ENCODE peak calls at places on chromosomes 7 and 10, in four cellular contexts. D is GM23338, N is transverse colon, Q is HepG2. H is an unnamed sample.

GRCh38 chr7:137871173-137871915 is 24.6 kb upstream of the DGKI start:
- DNase-seq in D (no peak), N (no peak), Q (no peak), H (no peak)

GRCh38 chr10:57338823-57339558 is 928.7 kb downstream of the IPMK start:
- DNase-seq in D (peak; percentile 84), N (no peak), Q (peak; percentile 45), H (no peak)

GRCh38 chr10:126500866-126501265 is 112.6 kb upstream of the ADAM12 start:
- DNase-seq in D (no peak), N (no peak), Q (no peak), H (no peak)

GRCh38 chr10:35435824-35436223 is 99.5 kb downstream of the CCNY start:
- DNase-seq in D (no peak), N (no peak), Q (no peak), H (no peak)

GRCh38 chr7:138388673-138389491 is 71.2 kb upstream of the TRIM24 start:
- DNase-seq in D (no peak), N (no peak), Q (peak; percentile 98), H (no peak)

GRCh38 chr10:11148638-11149037 is 131.0 kb downstream of the CELF2 start:
- DNase-seq in D (no peak), N (no peak), Q (no peak), H (no peak)

GRCh38 chr7:96321041-96321669 is 743 bp downstream of the SLC25A13 start:
- DNase-seq in D (peak; percentile 92), N (peak; percentile 90), Q (peak; percentile 88), H (peak; percentile 75)

GRCh38 chr7:70698219-70698832 is 433.6 kb upstream of the GALNT17 start:
- DNase-seq in D (peak; percentile 72), N (no peak), Q (peak; percentile 38), H (no peak)

GRCh38 chr7:1046722-1047679 is 2.7 kb downstream of the GPR146 start:
- DNase-seq in D (no peak), N (peak; percentile 59), Q (no peak), H (no peak)

GRCh38 chr7:94400643-94401042 is 5.9 kb downstream of the COL1A2 start:
- DNase-seq in D (no peak), N (no peak), Q (no peak), H (no peak)

GRCh38 chr7:82629583-82629982 is 186.0 kb upstream of the CACNA2D1 start:
- DNase-seq in D (no peak), N (no peak), Q (no peak), H (no peak)

GRCh38 chr10:32417906-32418547 is 27.9 kb upstream of the CCDC7 start:
- DNase-seq in D (no peak), N (no peak), Q (no peak), H (peak; percentile 21)

GRCh38 chr7:37109016-37109415 is 339.6 kb downstream of the ELMO1 start:
- DNase-seq in D (no peak), N (no peak), Q (peak; percentile 28), H (no peak)

GRCh38 chr10:70890917-70891431 is 2.6 kb upstream of the PCBD1 start:
- DNase-seq in D (no peak), N (no peak), Q (peak; percentile 75), H (no peak)

GRCh38 chr10:27745719-27746363 is at the start of gene MKX:
- DNase-seq in D (peak; percentile 95), N (peak; percentile 37), Q (no peak), H (peak; percentile 56)

GRCh38 chr10:100969175-100970075 is at the start of gene SEMA4G:
- DNase-seq in D (peak; percentile 86), N (peak; percentile 59), Q (peak; percentile 80), H (no peak)

GRCh38 chr7:155263522-155264197 is 34.0 kb upstream of the INSIG1 start:
- DNase-seq in D (no peak), N (no peak), Q (no peak), H (no peak)

GRCh38 chr7:104878577-104878976 is 135.4 kb upstream of the KMT2E start:
- DNase-seq in D (no peak), N (no peak), Q (no peak), H (no peak)

GRCh38 chr7:42237891-42238531 is 1.0 kb upstream of the GLI3 start:
- DNase-seq in D (peak; percentile 85), N (peak; percentile 49), Q (no peak), H (peak; percentile 81)

GRCh38 chr7:112453505-112454171 is 3.4 kb downstream of the IFRD1 start:
- DNase-seq in D (no peak), N (no peak), Q (no peak), H (no peak)

GRCh38 chr10:12849351-12850181 is 151.9 kb downstream of the CCDC3 start:
- DNase-seq in D (no peak), N (no peak), Q (no peak), H (peak; percentile 44)

GRCh38 chr10:101301111-101301731 is 52.7 kb upstream of the BTRC start:
- DNase-seq in D (peak; percentile 73), N (peak; percentile 18), Q (peak; percentile 51), H (no peak)

GRCh38 chr7:112129655-112130323 is 76.4 kb downstream of the DOCK4 start:
- DNase-seq in D (peak; percentile 49), N (no peak), Q (peak; percentile 48), H (no peak)

GRCh38 chr7:132815696-132816334 is 239.5 kb upstream of the PLXNA4 start:
- DNase-seq in D (peak; percentile 22), N (no peak), Q (no peak), H (no peak)

GRCh38 chr10:132421377-132422168 is 24.6 kb downstream of the PWWP2B start:
- DNase-seq in D (no peak), N (peak; percentile 90), Q (peak; percentile 33), H (no peak)

GRCh38 chr10:92313750-92314149 is 22.8 kb downstream of the MARCHF5 start:
- DNase-seq in D (no peak), N (no peak), Q (no peak), H (no peak)

GRCh38 chr10:92304061-92304460 is 13.1 kb downstream of the MARCHF5 start:
- DNase-seq in D (no peak), N (no peak), Q (no peak), H (no peak)

GRCh38 chr10:92305133-92306072 is 14.4 kb downstream of the MARCHF5 start:
- DNase-seq in D (peak; percentile 52), N (no peak), Q (no peak), H (no peak)

DNA sequence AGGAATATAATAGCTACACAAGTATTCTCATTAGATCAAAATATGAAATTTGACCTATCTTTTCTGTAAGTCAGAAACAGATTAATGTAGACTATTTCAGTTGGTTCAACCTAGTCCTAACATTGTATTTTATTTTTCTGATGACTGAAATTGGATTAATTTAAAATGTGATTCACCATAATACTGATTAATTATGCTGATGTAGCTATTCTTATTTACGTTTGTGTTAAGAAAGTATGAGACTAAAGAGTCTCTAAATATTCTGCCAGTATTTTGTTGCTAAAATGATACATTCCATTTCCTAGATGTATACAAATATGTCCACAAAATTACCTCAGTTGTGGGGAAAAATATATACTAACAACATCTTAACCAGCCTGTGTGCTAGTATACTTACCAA is 18.3 kb downstream of the MARCHF5 start:
- DNase-seq in D (no peak), N (no peak), Q (no peak), H (no peak)
- H3K27ac ChIP-seq in D (no peak overlapping the region), N (no peak overlapping the region), Q (no peak overlapping the region), H (no peak overlapping the region)

GRCh38 chr7:116211913-116212596 is 1.7 kb downstream of the TES start:
- DNase-seq in D (no peak), N (no peak), Q (no peak), H (no peak)

GRCh38 chr7:116212859-116213258 is 2.5 kb downstream of the TES start:
- DNase-seq in D (no peak), N (no peak), Q (no peak), H (no peak)

GRCh38 chr7:116209561-116210070 is 723 bp upstream of the TES start:
- DNase-seq in D (no peak), N (no peak), Q (no peak), H (no peak)

GRCh38 chr7:116210345-116211005 is at the start of gene TES:
- DNase-seq in D (peak; percentile 90), N (peak; percentile 87), Q (peak; percentile 29), H (peak; percentile 71)

DNA sequence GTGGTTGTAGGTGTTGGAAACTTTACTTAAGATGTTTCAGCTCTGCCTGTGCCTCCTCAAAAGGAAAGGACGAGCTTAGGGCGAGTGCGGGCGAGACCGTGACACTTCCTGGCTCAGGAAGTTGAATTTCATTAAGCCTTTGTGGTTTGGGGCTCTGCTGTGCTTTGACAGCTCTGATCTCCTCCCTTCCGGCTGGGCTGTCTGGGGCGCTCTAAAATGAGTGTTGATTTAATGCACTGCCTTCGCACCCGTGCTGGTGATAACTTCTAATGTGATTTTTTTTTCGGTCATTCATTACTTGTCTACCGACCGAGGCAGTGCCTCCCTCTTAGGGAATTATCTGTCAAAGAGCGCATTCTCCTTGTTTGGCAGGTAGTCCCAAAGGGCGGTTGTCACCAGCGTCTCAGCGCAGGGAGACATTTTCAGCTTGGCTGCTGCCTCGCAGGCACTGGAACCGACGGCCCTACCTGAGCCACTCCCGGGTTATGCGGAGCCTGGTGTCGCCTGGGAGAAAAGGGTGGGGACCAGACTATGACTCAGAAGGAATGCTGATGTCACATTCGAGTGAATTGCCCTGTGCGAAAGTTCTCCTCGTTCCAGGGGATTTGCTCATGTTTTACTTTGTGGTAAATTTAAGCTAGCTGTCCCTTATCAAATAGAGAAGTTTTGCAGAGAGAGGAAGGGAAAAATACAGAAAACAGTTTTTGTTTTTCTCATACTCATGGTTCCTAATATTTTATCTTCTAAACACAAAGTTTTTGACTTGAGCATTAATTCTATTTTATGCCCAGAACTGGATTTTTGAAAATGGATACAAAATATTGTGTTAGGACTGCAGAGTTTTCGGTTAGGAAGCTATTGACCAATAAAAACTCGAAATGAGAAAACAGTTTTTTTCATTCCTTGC is 920 bp downstream of the TES start:
- DNase-seq in D (peak; percentile 80), N (peak; percentile 92), Q (peak; percentile 66), H (peak; percentile 93)
- TF ChIP-seq POLR2AphosphoS5 in D (no peak), N (peak; percentile 99), Q (no peak), H (peak; percentile 90)

DNA sequence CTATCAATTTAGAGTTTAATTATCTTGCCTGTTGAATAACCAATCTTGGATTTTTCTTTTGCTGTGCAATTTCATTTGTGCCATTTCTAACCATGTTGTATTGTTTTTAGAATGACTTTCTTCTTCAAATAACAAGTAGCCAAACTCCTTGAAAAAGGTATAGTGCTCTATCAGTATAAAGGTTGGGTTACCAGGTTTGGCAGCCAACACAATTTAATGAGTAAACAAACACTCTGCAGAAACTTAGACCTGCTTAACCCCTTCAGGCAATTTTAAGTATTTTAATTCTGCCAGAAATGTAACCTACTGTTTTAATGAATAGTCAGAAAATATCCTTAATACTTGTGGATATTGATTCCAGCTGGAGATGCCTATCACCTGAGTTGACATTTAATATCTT is 299.8 kb downstream of the ARL4A start:
- DNase-seq in D (no peak), N (no peak), Q (no peak), H (no peak)
- H3K27ac ChIP-seq in D (no peak overlapping the region), N (no peak overlapping the region), Q (no peak overlapping the region), H (no peak overlapping the region)

DNA sequence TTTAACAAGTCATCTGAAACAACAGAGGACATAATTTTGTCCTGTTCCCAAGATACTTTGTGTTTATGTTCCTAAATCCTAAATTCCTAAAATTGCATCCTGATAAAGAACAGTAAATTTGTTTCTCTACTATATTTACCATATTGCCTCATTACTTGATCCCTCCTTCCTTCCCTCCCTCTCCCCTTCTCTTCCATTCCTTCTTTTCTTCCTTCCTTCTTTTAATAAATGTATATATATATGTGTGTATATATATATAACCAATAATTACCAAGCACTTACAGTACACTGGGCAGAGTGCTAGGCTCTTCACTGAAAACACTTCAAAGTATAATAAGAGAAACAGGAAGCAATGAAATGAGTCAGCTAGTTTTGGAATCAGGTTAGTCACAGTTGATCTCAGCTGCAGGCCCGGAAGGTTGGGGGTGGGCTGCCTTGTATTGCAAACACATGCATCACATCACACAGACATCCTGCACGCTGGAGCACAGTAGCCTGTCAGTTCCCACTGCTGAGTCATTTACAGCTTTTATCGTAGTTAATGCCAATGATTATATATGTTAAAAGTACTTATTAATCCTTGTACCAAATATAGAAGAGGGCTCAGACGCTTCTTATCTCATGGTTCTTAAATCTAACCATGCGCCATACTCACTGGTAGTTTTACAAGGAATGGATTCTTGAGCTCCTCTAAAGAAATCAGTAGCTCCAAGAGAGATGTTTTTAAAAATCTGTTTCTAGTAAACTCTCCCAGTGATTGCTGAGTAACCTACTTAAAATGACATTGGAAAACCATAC is 551.7 kb downstream of the GRM8 start:
- DNase-seq in D (peak; percentile 62), N (peak; percentile 16), Q (peak; percentile 41), H (no peak)
- TF ChIP-seq POLR2AphosphoS5 in D (no peak), N (no peak), Q (no peak), H (no peak)